ENCODE peak calls at places on chromosome 19, in eight cellular contexts. D is astrocyte; O is PC-3; W is CD4-positive, alpha-beta memory T cell; B is CD8-positive, alpha-beta T cell; S is heart left ventricle; H is brain microvascular endothelial cell; V is PC-9. A is an unnamed sample.

GRCh38 chr19:56671613-56671994 is at the start of gene ZNF835:
- DNase-seq in O (no peak), S (peak; percentile 97), H (peak; percentile 40), W (peak; percentile 75), B (peak; percentile 77), D (no peak), V (no peak), A (peak; percentile 97)

GRCh38 chr19:51007488-51007887 is 6.1 kb upstream of the KLK8 start:
- DNase-seq in H (no peak), B (no peak), V (no peak), D (no peak), O (no peak), W (no peak), S (no peak), A (no peak)

GRCh38 chr19:54464624-54465266 is 1.2 kb upstream of the LENG9 start:
- DNase-seq in D (peak; percentile 70), H (peak; percentile 80), S (peak; percentile 94), W (peak; percentile 57), B (peak; percentile 58), V (peak; percentile 93), O (peak; percentile 93), A (peak; percentile 97)

GRCh38 chr19:56137405-56137804 is 3.7 kb upstream of the ZNF444 start:
- DNase-seq in D (no peak), W (no peak), V (peak; percentile 15), S (no peak), B (no peak), H (no peak), O (peak; percentile 10), A (no peak)

GRCh38 chr19:57443121-57443696 is 8.1 kb downstream of the ZNF749 start:
- DNase-seq in V (no peak), S (no peak), O (no peak), H (no peak), W (no peak), D (no peak), B (no peak), A (no peak)

GRCh38 chr19:48660854-48661731 is 11.7 kb downstream of the NTN5 start:
- DNase-seq in W (peak; percentile 87), V (peak; percentile 81), O (peak; percentile 79), D (peak; percentile 81), S (peak; percentile 92), B (peak; percentile 60), H (peak; percentile 88), A (peak; percentile 96)

GRCh38 chr19:54209058-54209747 is 8.5 kb downstream of the RPS9 start:
- DNase-seq in V (peak; percentile 25), B (no peak), D (no peak), W (no peak), S (no peak), H (no peak), O (peak; percentile 26), A (no peak)

GRCh38 chr19:964761-965694 is 19.1 kb upstream of the WDR18 start:
- DNase-seq in O (peak; percentile 27), V (no peak), W (no peak), H (no peak), B (no peak), S (no peak), D (peak; percentile 15), A (no peak)

GRCh38 chr19:1967087-1967608 is 26.2 kb downstream of the CSNK1G2 start:
- DNase-seq in V (no peak), H (no peak), D (no peak), O (no peak), S (no peak), B (peak; percentile 25), W (peak; percentile 53), A (no peak)

GRCh38 chr19:45999653-46000121 is 4.4 kb downstream of the CCDC61 start:
- DNase-seq in W (no peak), B (no peak), V (no peak), O (no peak), D (no peak), S (no peak), H (no peak), A (no peak)
- H3K27ac ChIP-seq in W (no peak overlapping the region), B (no peak overlapping the region), V (no peak overlapping the region), O (no peak overlapping the region), D (no peak overlapping the region), S (no peak overlapping the region), H (no peak overlapping the region), A (no peak overlapping the region)

GRCh38 chr19:21483589-21484170 is 21.7 kb upstream of the ZNF429 start:
- DNase-seq in H (no peak), V (no peak), S (peak; percentile 56), B (peak; percentile 56), W (peak; percentile 32), O (no peak), D (no peak), A (no peak)
- H3K27ac ChIP-seq in H (no peak overlapping the region), V (no peak overlapping the region), S (no peak overlapping the region), B (no peak overlapping the region), W (no peak overlapping the region), O (no peak overlapping the region), D (no peak overlapping the region), A (peak overlapping the region; percentile 43)

DNA sequence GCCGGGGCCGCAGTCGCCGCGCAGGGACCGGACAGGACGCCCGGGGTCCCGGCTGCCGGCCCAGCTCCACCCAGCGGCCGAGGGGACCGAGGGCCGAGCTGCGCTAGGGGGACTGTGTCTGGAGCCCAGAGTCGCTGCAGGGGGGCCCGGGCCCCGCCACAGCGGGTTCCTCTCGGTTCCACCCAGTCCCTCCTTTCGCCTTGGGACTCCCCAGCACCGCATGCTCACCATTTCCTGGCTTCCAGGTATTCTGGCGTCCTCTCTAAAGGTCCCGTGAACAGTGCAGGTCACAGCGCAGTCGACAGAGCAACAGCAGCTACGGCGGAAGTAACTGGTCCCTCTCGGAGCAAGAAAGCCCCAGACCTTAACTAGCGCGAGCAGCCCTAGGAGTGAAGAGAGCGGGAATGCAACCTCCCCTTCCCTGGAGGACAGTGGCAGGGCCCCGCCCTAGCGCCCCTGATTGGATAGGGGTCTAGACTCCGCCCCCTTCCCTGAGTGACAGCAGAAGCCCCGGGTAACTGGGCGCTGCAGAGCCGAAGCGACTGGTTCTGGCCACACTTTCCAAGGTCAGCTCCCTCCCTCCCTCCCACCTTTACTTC is at the start of gene ZNF878:
- DNase-seq in D (peak; percentile 79), S (peak; percentile 94), H (peak; percentile 81), O (peak; percentile 95), W (no peak), V (peak; percentile 86), B (peak; percentile 19), A (peak; percentile 95)
- H3K27ac ChIP-seq in D (no peak within 1 kb of the TSS), S (peak within 1 kb of the TSS; percentile 63), H (no peak within 1 kb of the TSS), O (no peak within 1 kb of the TSS), W (no peak within 1 kb of the TSS), V (no peak within 1 kb of the TSS), B (no peak within 1 kb of the TSS), A (peak within 1 kb of the TSS; percentile 80)

GRCh38 chr19:5114713-5115112 is 145.8 kb downstream of the KDM4B start:
- DNase-seq in B (no peak), W (no peak), S (no peak), V (no peak), H (no peak), D (no peak), O (no peak), A (no peak)
- H3K27ac ChIP-seq in B (no peak overlapping the region), W (no peak overlapping the region), S (peak overlapping the region; percentile 53), V (no peak overlapping the region), H (no peak overlapping the region), D (no peak overlapping the region), O (no peak overlapping the region), A (no peak overlapping the region)

GRCh38 chr19:30064021-30064699 is 122.1 kb downstream of the URI1 start:
- DNase-seq in W (no peak), H (no peak), S (no peak), V (no peak), O (no peak), D (no peak), B (no peak), A (no peak)
- H3K27ac ChIP-seq in W (no peak overlapping the region), H (no peak overlapping the region), S (no peak overlapping the region), V (no peak overlapping the region), O (no peak overlapping the region), D (no peak overlapping the region), B (no peak overlapping the region), A (no peak overlapping the region)

DNA sequence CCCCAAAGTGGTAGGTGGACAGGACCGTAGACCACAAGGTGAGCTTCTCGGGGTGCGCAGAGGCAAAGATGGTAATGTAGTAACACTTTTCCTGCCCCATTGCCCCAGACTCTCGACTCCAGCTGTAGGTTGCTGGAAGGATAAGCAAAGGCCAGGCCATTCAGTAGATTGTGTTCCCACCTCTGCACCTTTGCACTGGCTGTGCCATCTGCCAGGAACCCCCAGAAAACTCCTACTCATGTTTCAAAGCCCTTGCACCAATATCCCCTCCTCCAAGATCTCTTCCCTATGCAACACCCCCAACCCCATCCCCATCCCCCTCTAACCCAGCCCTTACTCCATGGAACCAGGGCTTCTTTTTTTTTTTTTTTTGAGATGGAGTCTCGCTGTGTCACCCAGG is 18.3 kb downstream of the IL12RB1 start:
- DNase-seq in O (no peak), V (no peak), H (no peak), B (no peak), S (no peak), D (no peak), W (no peak), A (no peak)
- H3K27ac ChIP-seq in O (no peak overlapping the region), V (no peak overlapping the region), H (no peak overlapping the region), B (no peak overlapping the region), S (no peak overlapping the region), D (no peak overlapping the region), W (no peak overlapping the region), A (no peak overlapping the region)

A was measured in esophagus muscularis mucosa.